ENCODE peak calls at places on chromosomes 6 and 20, in six cellular contexts. E, U, V, O, M and A are unnamed samples.

GRCh38 chr20:62243906-62244515 is 5.7 kb downstream of the OSBPL2 start:
- DNase-seq in V (no peak), M (no peak), U (no peak), O (no peak), E (no peak), A (no peak)

GRCh38 chr20:59806578-59806975 is 126.9 kb downstream of the SYCP2 start:
- DNase-seq in V (no peak), U (no peak), E (no peak), M (no peak), O (no peak), A (no peak)

GRCh38 chr6:136083540-136083939 is 166.6 kb downstream of the MTFR2 start:
- DNase-seq in M (no peak), E (no peak), U (no peak), V (no peak), O (no peak), A (no peak)

GRCh38 chr6:166597711-166598440 is 11.4 kb upstream of the RAMACL start:
- DNase-seq in E (no peak), O (no peak), U (no peak), M (no peak), V (no peak), A (no peak)

GRCh38 chr6:88823998-88824397 is 139.4 kb downstream of the RNGTT start:
- DNase-seq in O (no peak), U (no peak), V (no peak), E (no peak), M (no peak), A (peak)

GRCh38 chr6:34155471-34156300 is 9.8 kb upstream of the GRM4 start:
- DNase-seq in M (no peak), E (no peak), U (peak), O (no peak), V (no peak), A (no peak)

GRCh38 chr6:33787336-33787953 is 1.5 kb downstream of the LEMD2 start:
- DNase-seq in V (no peak), U (no peak), O (no peak), E (no peak), M (no peak), A (no peak)

GRCh38 chr6:114142256-114142655 is 171.3 kb upstream of the HDAC2 start:
- DNase-seq in V (no peak), O (no peak), U (no peak), E (no peak), M (no peak), A (no peak)

GRCh38 chr6:49415358-49415757 is 47.7 kb downstream of the MMUT start:
- DNase-seq in M (no peak), V (no peak), O (no peak), U (no peak), E (no peak), A (no peak)